ENCODE peak calls at places on chromosome 15, in nine cellular contexts. B is NCI-H69; Q is T follicular helper cell; I is activated CD4-positive, alpha-beta T cell treated with anti-CD3 and anti-CD28 coated beads, Interleukin-2, amount 50 U/mL, for 1 hour; E is bronchial epithelial cell; R is left ventricle myocardium superior; H is pancreas; K is hippocampal formation; D is cardiac muscle cell. A is an unnamed sample.

GRCh38 chr15:25022233-25022632 is 67.4 kb downstream of the SNRPN start:
- DNase-seq in R (no peak), Q (no peak), I (no peak), B (no peak), K (no peak), H (no peak), D (no peak), E (peak), A (no peak)

GRCh38 chr15:75450307-75451201 is 936 bp downstream of the SIN3A start:
- DNase-seq in R (peak), B (peak), I (peak), H (peak), E (peak), D (peak), K (peak), Q (peak), A (peak)

GRCh38 chr15:76994001-76994400 is 925 bp upstream of the PSTPIP1 start:
- DNase-seq in R (peak), E (peak), K (no peak), B (no peak), I (peak), D (no peak), Q (no peak), H (peak), A (peak)

GRCh38 chr15:74179101-74179841 is 5.8 kb downstream of the ISLR start:
- DNase-seq in R (peak), Q (no peak), B (no peak), D (no peak), I (no peak), H (no peak), K (no peak), E (peak), A (peak)

GRCh38 chr15:68310811-68311463 is 33.4 kb downstream of the FEM1B start:
- DNase-seq in B (no peak), R (no peak), D (no peak), H (no peak), K (no peak), I (no peak), Q (no peak), E (no peak), A (no peak)

GRCh38 chr15:79206940-79207339 is 75.6 kb upstream of the ANKRD34C start:
- DNase-seq in K (no peak), D (no peak), E (no peak), R (no peak), I (no peak), Q (no peak), B (no peak), H (no peak), A (no peak)

GRCh38 chr15:98729446-98730042 is 81.2 kb downstream of the IGF1R start:
- DNase-seq in D (peak), H (no peak), E (no peak), B (no peak), Q (no peak), K (no peak), I (no peak), R (peak), A (no peak)

GRCh38 chr15:79185199-79185598 is 94.6 kb upstream of the RASGRF1 start:
- DNase-seq in I (peak), H (no peak), B (peak), E (no peak), D (no peak), Q (no peak), R (no peak), K (no peak), A (no peak)

GRCh38 chr15:101723161-101723873 is 956 bp downstream of the TARS3 start:
- DNase-seq in B (peak), Q (no peak), E (peak), H (no peak), I (peak), R (no peak), D (no peak), K (no peak), A (no peak)

GRCh38 chr15:63998489-63998888 is 47.8 kb downstream of the DAPK2 start:
- DNase-seq in E (no peak), R (no peak), I (no peak), D (no peak), Q (no peak), H (no peak), B (peak), K (no peak), A (no peak)

GRCh38 chr15:32856753-32857152 is 138.9 kb downstream of the GREM1 start:
- DNase-seq in Q (no peak), K (no peak), I (no peak), D (no peak), R (no peak), H (no peak), E (no peak), B (no peak), A (no peak)

GRCh38 chr15:67253103-67253502 is 1.4 kb downstream of the AAGAB start:
- DNase-seq in D (no peak), K (no peak), R (no peak), I (no peak), B (no peak), E (no peak), H (no peak), Q (no peak), A (no peak)

GRCh38 chr15:78625621-78626280 is 5.0 kb upstream of the CHRNA3 start:
- DNase-seq in R (no peak), D (no peak), B (peak), E (no peak), K (no peak), Q (no peak), H (no peak), I (no peak), A (no peak)

GRCh38 chr15:69910511-69910910 is 187.2 kb downstream of the TLE3 start:
- DNase-seq in K (no peak), I (no peak), D (no peak), R (no peak), H (no peak), B (no peak), E (no peak), Q (no peak), A (no peak)

GRCh38 chr15:80834402-80834801 is 55.2 kb downstream of the CEMIP start:
- DNase-seq in I (no peak), H (no peak), Q (no peak), E (no peak), R (no peak), D (no peak), B (peak), K (no peak), A (no peak)

GRCh38 chr15:91308855-91309254 is 208.8 kb downstream of the SV2B start:
- DNase-seq in K (no peak), B (no peak), E (no peak), I (no peak), R (no peak), D (no peak), H (no peak), Q (no peak), A (no peak)

GRCh38 chr15:67400890-67401289 is 120.0 kb upstream of the C15orf61 start:
- DNase-seq in I (no peak), Q (no peak), R (no peak), K (no peak), B (no peak), H (no peak), D (no peak), E (no peak), A (no peak)

GRCh38 chr15:82855286-82856092 is 46.1 kb downstream of the WHAMM start:
- DNase-seq in D (no peak), K (no peak), H (no peak), I (no peak), Q (no peak), R (no peak), B (no peak), E (no peak), A (no peak)

GRCh38 chr15:66849746-66850077 is 147.7 kb downstream of the SMAD6 start:
- DNase-seq in H (no peak), I (no peak), E (no peak), B (no peak), R (no peak), Q (no peak), D (no peak), K (no peak), A (no peak)

GRCh38 chr15:82122754-82123400 is 77.1 kb upstream of the MEX3B start:
- DNase-seq in R (no peak), D (no peak), K (no peak), I (no peak), B (no peak), Q (no peak), H (no peak), E (peak), A (peak)

GRCh38 chr15:86062646-86063193 is 17.0 kb upstream of the AGBL1 start:
- DNase-seq in R (no peak), Q (no peak), H (no peak), I (no peak), E (no peak), B (no peak), K (no peak), D (no peak), A (no peak)